ENCODE peak calls at places on chromosomes 1 and 21, in eight cellular contexts. L is prostate gland, F is K562, V is breast epithelium, D is SK-N-SH, Q is stomach, Z is esophagus muscularis mucosa, T is sigmoid colon. M is an unnamed sample. For H3K4me1, the result is how much of the 10 kb centered on the place peaks cover.

GRCh38 chr1:153478692-153479618 is 18.5 kb upstream of the S100A7 start:
- DNase-seq in Q (no peak), D (no peak), F (no peak), L (no peak), V (no peak), T (no peak), Z (no peak), M (no peak)

GRCh38 chr1:6208723-6209660 is 3.1 kb downstream of the RNF207 start:
- DNase-seq in D (peak), Q (peak), V (no peak), T (no peak), F (peak), L (no peak), Z (no peak), M (no peak)

GRCh38 chr1:13723810-13724209 is 23.8 kb downstream of the PRDM2 start:
- DNase-seq in F (no peak), D (no peak), T (no peak), Q (peak), Z (no peak), V (no peak), L (no peak), M (no peak)

GRCh38 chr1:29339176-29339575 is 102.9 kb downstream of the PTPRU start:
- DNase-seq in V (no peak), Q (no peak), D (no peak), L (no peak), T (no peak), Z (no peak), F (no peak), M (no peak)

GRCh38 chr1:240763771-240764170 is 151.8 kb upstream of the GREM2 start:
- DNase-seq in Z (no peak), F (no peak), V (no peak), Q (no peak), L (no peak), D (no peak), T (no peak), M (no peak)

GRCh38 chr1:35691080-35691479 is 27.6 kb downstream of the C1orf216 start:
- DNase-seq in F (no peak), D (no peak), Z (no peak), L (no peak), T (no peak), V (no peak), Q (no peak), M (no peak)

GRCh38 chr1:110243581-110243980 is 33.5 kb downstream of the KCNC4 start:
- DNase-seq in F (no peak), Q (no peak), Z (no peak), V (no peak), L (peak), T (peak), D (no peak), M (no peak)

GRCh38 chr1:37477198-37477931 is 3.0 kb downstream of the ZC3H12A start:
- DNase-seq in V (peak), Z (no peak), F (no peak), T (no peak), D (peak), Q (peak), L (no peak), M (no peak)

GRCh38 chr1:209674957-209675566 is at the start of gene G0S2:
- DNase-seq in Q (peak), D (peak), Z (peak), V (no peak), T (peak), L (peak), F (peak), M (no peak)

GRCh38 chr1:232009741-232010140 is 383.2 kb downstream of the DISC1 start:
- DNase-seq in V (no peak), Q (no peak), Z (no peak), L (no peak), D (no peak), T (no peak), F (no peak), M (no peak)

GRCh38 chr1:116735246-116735645 is 19.0 kb upstream of the CD2 start:
- DNase-seq in Q (no peak), D (no peak), V (no peak), L (no peak), F (no peak), Z (no peak), T (no peak), M (no peak)

GRCh38 chr21:33268392-33268735 is 2.2 kb downstream of the IL10RB start:
- DNase-seq in D (no peak), V (no peak), Z (no peak), L (no peak), Q (peak), T (no peak), F (no peak), M (no peak)
- TF ChIP-seq POLR2AphosphoS5 in D (no peak), V (no peak), Z (no peak), L (no peak), Q (peak), T (no peak), F (no peak), M (no peak)

GRCh38 chr1:21902378-21903012 is 34.6 kb downstream of the HSPG2 start:
- DNase-seq in F (peak), L (no peak), V (no peak), T (no peak), Q (no peak), D (no peak), Z (no peak), M (no peak)
- H3K4me1 ChIP-seq in F (half or more), L (under half), V (under half), T (half or more), Q (half or more), D (under half), Z (half or more), M (under half)

GRCh38 chr1:235588156-235588555 is 61.4 kb downstream of the GNG4 start:
- DNase-seq in Q (no peak), V (no peak), L (no peak), T (no peak), D (no peak), F (no peak), Z (no peak), M (no peak)

GRCh38 chr1:235586992-235587391 is 62.6 kb downstream of the GNG4 start:
- DNase-seq in F (no peak), Z (no peak), D (no peak), V (no peak), T (no peak), Q (no peak), L (no peak), M (no peak)

GRCh38 chr1:235584973-235585372 is 64.6 kb downstream of the GNG4 start:
- DNase-seq in V (no peak), L (no peak), D (no peak), Q (no peak), T (no peak), F (no peak), Z (no peak), M (no peak)

GRCh38 chr1:235586413-235586812 is 63.2 kb downstream of the GNG4 start:
- DNase-seq in V (no peak), F (no peak), D (no peak), L (no peak), Q (no peak), T (no peak), Z (no peak), M (no peak)

DNA sequence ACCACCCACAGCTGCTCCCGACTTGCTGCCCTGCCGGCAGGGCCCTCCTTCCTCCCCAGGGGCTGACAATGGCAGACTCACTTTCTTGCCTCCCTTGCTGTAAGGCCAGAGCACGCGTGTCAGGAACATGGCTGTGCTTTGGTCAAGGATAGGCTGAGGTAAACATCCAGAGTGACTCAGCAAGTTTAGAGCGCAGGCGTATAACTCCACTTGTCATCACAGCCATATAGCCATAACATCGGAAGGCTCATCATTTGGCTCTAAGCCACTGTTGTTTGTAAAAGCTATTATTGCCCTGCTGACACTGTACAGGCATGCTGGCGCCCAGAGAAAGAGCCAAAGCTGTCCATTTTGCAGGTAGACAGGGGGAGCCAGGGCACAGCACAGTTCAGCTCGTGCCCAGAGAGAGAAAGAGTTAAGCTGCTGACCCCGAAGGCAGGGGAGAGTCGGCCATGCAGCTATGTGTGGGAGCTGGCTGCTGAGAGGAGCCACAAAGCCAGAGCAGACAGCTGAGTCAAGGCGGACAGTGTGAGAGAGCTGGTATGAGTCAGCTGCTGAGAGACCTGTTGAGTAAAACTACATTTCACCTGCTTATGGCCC is 60.6 kb downstream of the GNG4 start:
- DNase-seq in D (no peak), V (no peak), T (no peak), Z (no peak), L (no peak), Q (no peak), F (no peak), M (no peak)
- TF ChIP-seq CTCF in D (no peak), V (no peak), T (no peak), Z (no peak), L (no peak), Q (no peak), F (no peak), M (no peak)

GRCh38 chr1:21773585-21773984 is 9.4 kb downstream of the USP48 start:
- DNase-seq in Q (no peak), D (no peak), V (no peak), Z (no peak), T (peak), L (no peak), F (no peak), M (no peak)

GRCh38 chr1:21774835-21775541 is 8.0 kb downstream of the USP48 start:
- DNase-seq in T (peak), F (no peak), V (no peak), D (no peak), Q (no peak), Z (no peak), L (no peak), M (no peak)

GRCh38 chr1:21778405-21778727 is 4.6 kb downstream of the USP48 start:
- DNase-seq in L (no peak), V (no peak), F (no peak), T (no peak), Q (no peak), D (no peak), Z (no peak), M (no peak)

GRCh38 chr1:21775542-21775899 is 7.4 kb downstream of the USP48 start:
- DNase-seq in T (peak), Z (no peak), D (no peak), F (no peak), Q (no peak), V (no peak), L (no peak), M (no peak)

DNA sequence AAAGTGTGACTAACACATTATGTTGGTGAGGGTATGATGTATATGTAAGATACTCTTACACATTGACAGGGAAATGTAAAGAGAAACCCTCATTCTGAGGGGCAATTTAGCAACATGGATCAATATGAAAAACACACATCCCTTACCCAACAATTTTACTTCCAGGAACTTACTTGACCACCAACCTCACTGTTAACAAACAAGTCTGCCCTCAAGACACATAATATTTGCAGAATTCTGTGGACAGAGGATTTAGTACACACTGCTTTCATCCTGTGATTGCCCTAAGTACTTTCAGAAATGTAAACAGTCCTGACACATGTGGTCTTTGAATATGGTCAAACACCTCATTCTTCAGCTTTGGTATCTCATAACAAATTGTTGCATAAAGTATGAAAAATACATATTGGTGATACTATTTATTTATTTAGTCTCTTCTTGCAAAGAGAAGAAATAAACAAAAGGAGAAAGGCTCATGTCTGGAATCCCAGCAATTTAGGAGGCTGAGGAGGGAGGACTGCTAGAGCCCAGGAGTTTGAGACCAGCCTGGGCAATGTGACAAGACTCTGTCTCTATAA is 6.9 kb downstream of the USP48 start:
- DNase-seq in L (no peak), Q (no peak), Z (no peak), F (no peak), D (no peak), T (no peak), V (no peak), M (no peak)
- TF ChIP-seq POLR2AphosphoS5 in L (no peak), Q (no peak), Z (no peak), F (no peak), D (no peak), T (no peak), V (no peak), M (no peak)

DNA sequence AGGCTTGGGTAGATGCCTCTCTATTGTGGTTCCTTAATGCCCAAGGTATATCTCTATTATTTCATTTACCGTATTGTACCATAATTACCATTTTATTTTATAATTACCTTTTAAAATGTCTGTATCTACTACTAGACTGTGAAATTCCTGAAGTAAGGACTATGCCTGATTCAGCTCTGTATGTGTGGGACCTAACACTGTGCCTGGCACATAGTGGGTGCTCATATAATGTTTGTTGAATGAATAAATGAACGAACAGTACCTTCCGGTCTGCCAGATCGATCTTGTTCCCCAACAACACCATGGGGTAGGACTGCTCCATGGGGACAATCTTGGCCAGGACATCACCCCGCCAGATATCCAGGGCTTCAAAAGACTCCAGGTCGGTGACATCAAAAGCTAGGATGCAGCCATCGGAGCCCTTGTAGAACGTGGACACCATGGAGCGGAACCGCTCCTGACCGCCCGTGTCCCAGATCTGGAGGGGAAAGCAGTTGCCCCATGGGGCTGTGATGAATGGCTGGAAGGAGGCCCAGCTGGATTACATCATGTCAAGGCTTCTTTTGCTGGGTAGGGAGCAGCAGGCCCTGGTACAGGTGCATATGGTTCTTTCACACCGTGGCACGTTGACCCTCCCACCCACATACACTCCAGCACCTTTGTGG is 10.8 kb downstream of the RAB7B start:
- DNase-seq in V (no peak), Z (no peak), L (no peak), F (no peak), Q (no peak), T (no peak), D (no peak), M (no peak)
- H3K4me1 ChIP-seq in V (under half), Z (under half), L (under half), F (under half), Q (under half), T (under half), D (under half), M (under half)

GRCh38 chr1:4424254-4424653 is 230.2 kb upstream of the AJAP1 start:
- DNase-seq in T (no peak), Q (no peak), L (no peak), F (no peak), Z (no peak), D (no peak), V (no peak), M (no peak)

GRCh38 chr1:4424766-4425165 is 229.6 kb upstream of the AJAP1 start:
- DNase-seq in T (no peak), L (no peak), F (no peak), V (no peak), Z (no peak), D (no peak), Q (no peak), M (no peak)

GRCh38 chr1:4425892-4426291 is 228.5 kb upstream of the AJAP1 start:
- DNase-seq in F (peak), T (no peak), Q (no peak), V (no peak), D (peak), L (no peak), Z (no peak), M (no peak)

GRCh38 chr1:4422496-4423289 is 231.7 kb upstream of the AJAP1 start:
- DNase-seq in V (peak), T (no peak), Q (no peak), F (no peak), L (no peak), Z (no peak), D (peak), M (no peak)
- TF ChIP-seq CTCF in V (no peak), T (no peak), Q (no peak), F (no peak), L (no peak), Z (no peak), D (no peak), M (no peak)

GRCh38 chr1:164617607-164618564 is 58.9 kb downstream of the PBX1 start:
- DNase-seq in Z (no peak), D (peak), Q (no peak), L (no peak), V (no peak), T (no peak), F (peak), M (peak)
- TF ChIP-seq POLR2AphosphoS5 in Z (no peak), D (no peak), Q (no peak), L (peak), V (no peak), T (no peak), F (no peak), M (no peak)

DNA sequence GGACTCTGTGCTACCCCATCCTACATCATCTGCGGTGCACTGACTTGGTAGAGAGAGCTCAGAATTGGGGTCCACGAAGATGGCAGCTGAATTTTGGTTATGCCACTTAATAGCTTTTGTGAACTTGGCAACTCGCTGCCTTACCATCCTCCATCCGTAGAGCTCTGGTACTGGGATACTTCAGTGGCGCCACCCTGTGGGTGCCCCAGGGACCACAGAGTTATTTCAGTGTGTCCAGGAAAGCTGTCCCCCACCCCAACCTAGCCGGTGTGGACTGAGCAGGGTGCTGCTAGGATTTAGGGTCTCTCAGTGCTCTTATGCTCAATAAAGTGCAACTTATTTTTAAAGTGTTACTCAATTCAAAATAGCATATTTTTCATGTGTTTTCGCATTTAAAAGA is 9.0 kb upstream of the USF1 start:
- DNase-seq in D (no peak), Z (no peak), F (no peak), T (no peak), L (no peak), V (no peak), Q (no peak), M (no peak)
- H3K4me1 ChIP-seq in D (under half), Z (under half), F (under half), T (under half), L (under half), V (under half), Q (under half), M (under half)

GRCh38 chr1:229381234-229381633 is 38.4 kb upstream of the CCSAP start:
- DNase-seq in F (no peak), Q (no peak), V (no peak), D (no peak), L (no peak), T (no peak), Z (no peak), M (no peak)
- TF ChIP-seq CTCF in F (no peak), Q (no peak), V (no peak), D (no peak), L (no peak), T (no peak), Z (no peak), M (no peak)

M was measured in Panc1.